ENCODE peak calls at places on chromosomes 11 and 22, in four cellular contexts. F is H1, M is IMR-90, Y is K562. Q is an unnamed sample.

GRCh38 chr11:63839508-63840355 is 822 bp downstream of the MARK2 start:
- DNase-seq in F (no peak), M (no peak), Y (peak; percentile 58), Q (no peak)

GRCh38 chr11:123653405-123653996 is 923 bp downstream of the SCN3B start:
- DNase-seq in F (no peak), M (no peak), Y (no peak), Q (no peak)

GRCh38 chr11:126991596-126991995 is 9.0 kb downstream of the KIRREL3 start:
- DNase-seq in F (no peak), M (peak; percentile 80), Y (no peak), Q (no peak)

GRCh38 chr11:112839051-112839450 is 122.2 kb upstream of the NCAM1 start:
- DNase-seq in F (no peak), M (no peak), Y (no peak), Q (no peak)

GRCh38 chr22:49962751-49963646 is 2.4 kb downstream of the PIM3 start:
- DNase-seq in F (no peak), M (no peak), Y (no peak), Q (no peak)

GRCh38 chr11:67006029-67006884 is 16.7 kb upstream of the SYT12 start:
- DNase-seq in F (peak; percentile 80), M (no peak), Y (peak; percentile 97), Q (no peak)

GRCh38 chr22:34502821-34503220 is 563.1 kb upstream of the ISX start:
- DNase-seq in F (no peak), M (no peak), Y (no peak), Q (no peak)

GRCh38 chr11:30451167-30451566 is 128.3 kb downstream of the ARL14EP start:
- DNase-seq in F (no peak), M (no peak), Y (no peak), Q (no peak)

GRCh38 chr22:49824936-49825335 is 2.7 kb downstream of the BRD1 start:
- DNase-seq in F (no peak), M (no peak), Y (no peak), Q (no peak)

GRCh38 chr11:40166892-40167291 is 1292.6 kb downstream of the LRRC4C start:
- DNase-seq in F (no peak), M (no peak), Y (no peak), Q (no peak)

GRCh38 chr22:27063381-27063780 is 406.0 kb downstream of the MIAT start:
- DNase-seq in F (no peak), M (no peak), Y (no peak), Q (no peak)

GRCh38 chr11:106228996-106229395 is 151.5 kb downstream of the AASDHPPT start:
- DNase-seq in F (no peak), M (no peak), Y (no peak), Q (no peak)

GRCh38 chr11:47453365-47453764 is 4.4 kb upstream of the RAPSN start:
- DNase-seq in F (no peak), M (no peak), Y (peak; percentile 49), Q (no peak)

GRCh38 chr11:70255717-70256116 is 14.8 kb upstream of the PPFIA1 start:
- DNase-seq in F (no peak), M (no peak), Y (no peak), Q (no peak)

GRCh38 chr22:35205956-35206355 is 51.3 kb upstream of the HMGXB4 start:
- DNase-seq in F (no peak), M (peak; percentile 72), Y (no peak), Q (no peak)

GRCh38 chr11:130722401-130722800 is 193.9 kb downstream of the SNX19 start:
- DNase-seq in F (no peak), M (no peak), Y (no peak), Q (no peak)

GRCh38 chr11:103961010-103961409 is 75.4 kb upstream of the DDI1 start:
- DNase-seq in F (no peak), M (peak; percentile 88), Y (no peak), Q (no peak)
- TF ChIP-seq CHD1 in F (no peak), M (no peak), Y (no peak), Q (no peak)

GRCh38 chr22:30876221-30876751 is 92.3 kb downstream of the MORC2 start:
- DNase-seq in F (no peak), M (no peak), Y (no peak), Q (no peak)
- TF ChIP-seq CHD1 in F (no peak), M (no peak), Y (no peak), Q (no peak)

DNA sequence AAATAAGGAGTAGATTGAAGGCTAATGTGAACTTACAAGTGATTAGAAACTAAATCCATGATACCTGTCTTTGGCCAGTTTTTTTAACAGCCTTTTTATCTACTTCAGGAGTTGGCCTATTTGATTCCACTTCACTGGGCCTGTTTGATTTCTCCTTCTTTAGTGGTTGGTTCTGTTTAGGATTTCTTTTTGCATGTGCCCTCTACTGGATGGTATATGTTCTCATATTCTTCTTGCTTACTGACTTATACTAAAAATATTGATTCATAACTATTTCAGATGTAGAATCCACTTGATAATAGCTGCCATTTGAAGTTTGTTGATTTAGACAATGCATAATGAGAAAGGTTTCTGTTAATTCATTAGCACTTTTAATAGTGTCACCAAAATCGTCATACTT is 53.9 kb downstream of the USP47 start:
- DNase-seq in F (no peak), M (peak; percentile 10), Y (no peak), Q (no peak)
- TF ChIP-seq CHD1 in F (no peak), M (no peak), Y (no peak), Q (no peak)

GRCh38 chr11:115066111-115066660 is 387.9 kb downstream of the NXPE2 start:
- DNase-seq in F (no peak), M (no peak), Y (no peak), Q (no peak)
- TF ChIP-seq CHD1 in F (no peak), M (no peak), Y (no peak), Q (no peak)

GRCh38 chr11:1792461-1792860 is 28.7 kb upstream of the CTSD start:
- DNase-seq in F (no peak), M (no peak), Y (no peak), Q (no peak)
- TF ChIP-seq CHD1 in F (no peak), M (no peak), Y (no peak), Q (no peak)

DNA sequence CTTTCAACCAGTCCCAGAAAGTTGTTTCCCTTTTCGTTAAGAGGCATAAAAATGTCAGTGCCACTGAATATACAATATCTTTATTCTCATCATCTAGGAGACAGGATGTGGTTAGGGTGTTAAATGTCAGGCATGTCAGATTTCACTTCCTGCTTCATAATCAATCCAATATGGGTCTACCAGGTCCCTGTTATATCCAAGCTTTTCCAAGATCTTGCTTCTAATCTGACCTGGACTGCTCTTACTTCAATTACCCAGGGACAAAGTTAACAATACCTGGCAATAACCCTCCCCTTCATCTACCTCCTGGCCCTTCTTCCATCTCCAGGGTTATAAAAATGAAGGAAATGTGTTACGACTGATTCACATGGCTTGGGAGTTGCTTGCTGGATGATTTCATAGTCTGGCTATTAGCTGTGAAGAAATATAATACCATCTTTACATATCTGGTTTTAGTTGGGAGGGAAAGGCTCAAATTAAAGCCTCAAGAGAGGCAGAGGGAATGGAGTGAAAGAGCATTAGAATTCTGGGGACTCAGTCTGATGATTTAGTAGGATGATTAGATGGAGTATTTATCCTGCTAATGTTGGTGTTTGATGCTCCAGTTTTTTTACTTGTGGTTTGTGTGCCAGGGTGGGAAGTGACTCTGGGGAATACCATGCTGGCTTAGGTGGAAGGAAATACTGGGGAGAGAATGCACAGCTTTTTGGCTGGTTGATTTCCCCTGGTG is 534.3 kb downstream of the ETS1 start:
- DNase-seq in F (no peak), M (peak; percentile 77), Y (no peak), Q (no peak)
- TF ChIP-seq CHD1 in F (no peak), M (no peak), Y (no peak), Q (no peak)

DNA sequence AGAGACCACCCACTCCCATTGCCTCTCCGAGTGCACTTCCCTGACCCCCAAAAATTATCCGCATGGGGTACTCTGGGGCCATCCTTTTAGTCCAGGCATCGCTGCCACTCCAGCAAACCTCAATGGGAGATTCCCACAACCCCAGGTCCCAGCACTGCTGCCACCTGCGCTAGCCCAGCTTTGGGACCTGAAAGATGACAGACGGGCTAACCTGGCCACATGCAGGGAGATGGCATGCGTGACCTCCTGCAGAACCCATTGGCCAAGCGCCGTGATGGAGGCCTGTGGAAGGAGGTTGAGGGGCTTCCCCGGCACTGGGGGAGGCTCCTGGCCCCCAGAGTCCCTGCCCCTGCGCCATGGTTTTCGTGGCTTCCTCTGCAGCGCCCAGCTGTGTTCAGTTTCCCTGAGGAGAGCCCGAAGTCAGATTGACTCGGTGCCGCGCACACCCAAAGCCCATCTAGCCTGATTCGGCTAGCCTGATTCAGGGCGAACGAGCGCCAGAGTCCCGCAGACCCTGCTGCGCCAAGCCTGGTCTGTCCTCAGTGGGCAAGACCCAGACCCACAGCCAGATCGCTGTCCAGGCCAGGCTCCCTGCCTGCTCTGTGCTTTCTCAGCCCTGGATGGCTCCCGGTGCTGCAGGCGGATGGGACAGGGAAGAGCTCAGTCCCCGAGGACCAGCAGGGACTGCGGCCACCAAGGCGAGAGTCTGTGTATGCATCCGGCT is 751 bp upstream of the WNT7B start:
- DNase-seq in F (peak; percentile 72), M (peak; percentile 22), Y (no peak), Q (no peak)
- TF ChIP-seq CHD1 in F (no peak), M (no peak), Y (no peak), Q (no peak)

GRCh38 chr11:72782081-72782920 is 11.5 kb downstream of the STARD10 start:
- DNase-seq in F (peak; percentile 72), M (no peak), Y (no peak), Q (no peak)
- TF ChIP-seq CHD1 in F (no peak), M (no peak), Y (no peak), Q (no peak)

Q was measured in GM12878.